ENCODE peak calls at places on chromosomes 5 and 9, in five cellular contexts. T, P, E, I and H are unnamed samples.

GRCh38 chr5:140005145-140005591 is 37.9 kb downstream of the NRG2 start:
- DNase-seq in I (no peak), E (no peak), P (no peak), T (no peak), H (no peak)

GRCh38 chr5:157106668-157107461 is 2.0 kb downstream of the HAVCR2 start:
- DNase-seq in P (no peak), I (peak; percentile 86), E (no peak), T (no peak), H (no peak)

GRCh38 chr5:175336781-175337180 is 107.2 kb downstream of the DRD1 start:
- DNase-seq in E (no peak), P (no peak), I (no peak), T (no peak), H (no peak)

GRCh38 chr9:135524130-135524861 is 3.1 kb downstream of the LCN1 start:
- DNase-seq in I (peak; percentile 77), P (no peak), E (no peak), T (peak; percentile 14), H (no peak)

GRCh38 chr5:39399135-39400036 is 25.4 kb downstream of the DAB2 start:
- DNase-seq in P (peak; percentile 93), E (no peak), I (no peak), T (no peak), H (peak; percentile 91)

GRCh38 chr9:6417186-6417585 is 4.2 kb downstream of the UHRF2 start:
- DNase-seq in P (no peak), E (no peak), I (no peak), T (no peak), H (no peak)

GRCh38 chr5:24505291-24505690 is 139.5 kb downstream of the CDH10 start:
- DNase-seq in I (no peak), E (no peak), P (no peak), T (no peak), H (no peak)

GRCh38 chr9:130461731-130462130 is 17.0 kb downstream of the ASS1 start:
- DNase-seq in E (no peak), P (no peak), T (no peak), I (no peak), H (no peak)

GRCh38 chr9:99167694-99168093 is 54.0 kb downstream of the ALG2 start:
- DNase-seq in E (no peak), P (no peak), T (no peak), I (no peak), H (no peak)

GRCh38 chr9:93052791-93053540 is 5.5 kb upstream of the SUSD3 start:
- DNase-seq in T (no peak), P (no peak), I (no peak), E (no peak), H (no peak)

GRCh38 chr9:110842976-110843375 is 174.4 kb downstream of the MUSK start:
- DNase-seq in E (no peak), T (no peak), P (no peak), I (no peak), H (no peak)

GRCh38 chr5:144203750-144204596 is 33.3 kb downstream of the KCTD16 start:
- DNase-seq in P (no peak), T (no peak), E (no peak), I (no peak), H (peak; percentile 67)

GRCh38 chr9:727767-728166 is 113.7 kb upstream of the DMRT1 start:
- DNase-seq in I (no peak), E (no peak), T (no peak), P (no peak), H (no peak)

GRCh38 chr5:51378778-51379652 is 4.2 kb upstream of the ISL1 start:
- DNase-seq in P (no peak), T (no peak), E (no peak), I (no peak), H (peak; percentile 20)
- TF ChIP-seq CTCF in P (no peak), T (no peak), E (no peak), I (no peak), H (no peak)

GRCh38 chr5:170632266-170632984 is 128.6 kb downstream of the KCNIP1 start:
- DNase-seq in E (no peak), P (no peak), T (no peak), I (no peak), H (no peak)
- TF ChIP-seq CTCF in E (no peak), P (peak; percentile 21), T (no peak), I (no peak), H (peak; percentile 26)

DNA sequence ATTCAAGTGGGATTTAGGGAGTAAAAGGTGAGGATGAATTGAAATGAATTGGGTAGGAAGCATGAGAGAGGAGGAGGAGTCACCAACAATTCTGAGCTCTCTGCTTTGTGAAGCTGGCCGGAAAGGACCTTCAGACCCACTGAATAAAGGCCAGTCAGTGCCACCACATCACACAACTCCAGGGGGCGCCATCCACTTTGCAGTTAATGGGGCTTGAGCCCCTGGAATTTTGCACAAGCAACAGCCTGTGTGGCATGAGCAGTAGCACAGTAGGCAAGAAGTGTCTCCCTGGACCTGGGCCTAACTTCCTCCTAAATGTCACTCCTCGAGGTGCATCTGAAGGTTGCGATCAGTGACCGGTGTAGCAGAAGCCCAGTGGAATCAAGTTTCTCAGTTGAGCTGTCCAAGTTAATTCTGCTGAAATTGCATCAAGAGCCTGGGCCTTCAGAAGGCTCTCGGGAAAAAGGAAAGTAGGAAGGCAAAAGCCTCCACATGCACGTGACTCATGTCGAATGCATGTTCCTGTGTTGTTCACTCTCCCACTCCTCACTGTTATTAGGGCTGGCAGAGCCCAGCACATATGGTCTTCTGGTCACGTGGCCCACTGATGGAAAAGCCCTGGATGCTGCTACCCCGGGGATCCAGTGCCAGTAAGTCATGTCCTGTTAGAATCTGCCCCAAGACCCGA is 27.8 kb upstream of the GLIS3 start:
- DNase-seq in I (no peak), E (no peak), P (peak; percentile 38), T (no peak), H (peak; percentile 42)
- TF ChIP-seq CTCF in I (no peak), E (no peak), P (peak; percentile 34), T (no peak), H (peak; percentile 28)

GRCh38 chr5:173394701-173395100 is 66.5 kb upstream of the STC2 start:
- DNase-seq in I (peak; percentile 74), P (no peak), E (no peak), T (no peak), H (no peak)

GRCh38 chr5:173397531-173397930 is 69.3 kb upstream of the STC2 start:
- DNase-seq in P (no peak), I (peak; percentile 64), T (no peak), E (no peak), H (no peak)

GRCh38 chr5:173396311-173396993 is 68.2 kb upstream of the STC2 start:
- DNase-seq in P (no peak), E (peak; percentile 50), T (no peak), I (peak; percentile 82), H (no peak)

GRCh38 chr5:173395933-173396308 is 67.7 kb upstream of the STC2 start:
- DNase-seq in I (peak; percentile 49), E (no peak), P (no peak), T (no peak), H (no peak)

DNA sequence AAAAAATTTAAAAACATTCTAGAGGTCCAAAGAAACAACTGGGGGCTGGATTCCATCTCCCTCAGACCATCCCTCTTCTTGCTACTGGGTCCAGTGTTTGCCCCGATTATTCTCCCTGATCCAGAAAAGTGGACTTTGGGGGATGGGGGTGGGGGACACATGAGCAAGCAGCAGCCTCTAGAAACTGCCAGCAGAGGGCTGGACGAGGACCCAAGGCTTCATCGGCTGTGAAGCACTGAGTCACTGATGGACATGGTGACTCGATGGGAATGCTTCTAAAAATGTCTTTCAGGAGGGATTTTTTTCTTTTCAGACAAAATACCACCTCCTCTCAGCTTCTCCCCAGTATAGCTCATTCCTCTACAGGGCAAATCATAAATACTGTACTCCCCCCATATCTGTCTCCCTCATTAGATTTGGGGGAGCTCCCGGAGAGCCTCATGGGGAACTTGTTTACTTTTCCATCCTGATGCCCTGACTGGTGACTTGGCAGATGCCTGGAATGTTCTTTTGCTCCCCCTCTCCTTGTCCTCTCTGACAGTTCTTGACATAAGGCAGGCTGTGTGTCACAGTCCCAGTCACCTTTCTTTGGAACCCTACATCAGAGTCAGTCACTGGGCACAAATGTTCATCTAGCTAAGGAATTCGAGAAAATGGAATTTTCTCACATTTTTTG is 67.2 kb upstream of the STC2 start:
- DNase-seq in T (no peak), E (no peak), I (peak; percentile 53), P (peak; percentile 23), H (no peak)
- TF ChIP-seq CTCF in T (no peak), E (no peak), I (no peak), P (peak; percentile 74), H (peak; percentile 52)